ENCODE peak calls at places on chromosome 1, in four cellular contexts. S is GM06990, Q is H9, O is right atrium auricular region. F is an unnamed sample.

GRCh38 chr1:212612251-212612961 is 3.8 kb downstream of the ATF3 start:
- DNase-seq in S (no peak), Q (no peak), O (no peak), F (no peak)

GRCh38 chr1:19427087-19427781 is 58.1 kb downstream of the CAPZB start:
- DNase-seq in S (no peak), Q (no peak), O (no peak), F (no peak)

GRCh38 chr1:26686795-26687194 is 9.0 kb upstream of the ARID1A start:
- DNase-seq in S (no peak), Q (no peak), O (no peak), F (no peak)

GRCh38 chr1:8862528-8862927 is 16.0 kb downstream of the ENO1 start:
- DNase-seq in S (no peak), Q (peak), O (no peak), F (no peak)

GRCh38 chr1:185157599-185158469 is 867 bp downstream of the SWT1 start:
- DNase-seq in S (no peak), Q (no peak), O (no peak), F (no peak)

GRCh38 chr1:225817611-225818061 is 7.7 kb downstream of the EPHX1 start:
- DNase-seq in S (no peak), Q (peak), O (peak), F (peak)

GRCh38 chr1:1907098-1907736 is 7.8 kb upstream of the CALML6 start:
- DNase-seq in S (peak), Q (peak), O (no peak), F (no peak)

GRCh38 chr1:117658676-117659075 is 52.8 kb downstream of the TENT5C start:
- DNase-seq in S (peak), Q (no peak), O (no peak), F (no peak)

GRCh38 chr1:54615531-54616245 is 7.6 kb downstream of the FAM151A start:
- DNase-seq in S (no peak), Q (no peak), O (no peak), F (no peak)

GRCh38 chr1:234928642-234929041 is 200.0 kb downstream of the TOMM20 start:
- DNase-seq in S (no peak), Q (no peak), O (peak), F (no peak)

GRCh38 chr1:238664139-238664538 is 722.2 kb upstream of the CHRM3 start:
- DNase-seq in S (no peak), Q (no peak), O (no peak), F (no peak)

GRCh38 chr1:152878042-152878441 is at the start of gene SMCP:
- DNase-seq in S (no peak), Q (no peak), O (no peak), F (no peak)

DNA sequence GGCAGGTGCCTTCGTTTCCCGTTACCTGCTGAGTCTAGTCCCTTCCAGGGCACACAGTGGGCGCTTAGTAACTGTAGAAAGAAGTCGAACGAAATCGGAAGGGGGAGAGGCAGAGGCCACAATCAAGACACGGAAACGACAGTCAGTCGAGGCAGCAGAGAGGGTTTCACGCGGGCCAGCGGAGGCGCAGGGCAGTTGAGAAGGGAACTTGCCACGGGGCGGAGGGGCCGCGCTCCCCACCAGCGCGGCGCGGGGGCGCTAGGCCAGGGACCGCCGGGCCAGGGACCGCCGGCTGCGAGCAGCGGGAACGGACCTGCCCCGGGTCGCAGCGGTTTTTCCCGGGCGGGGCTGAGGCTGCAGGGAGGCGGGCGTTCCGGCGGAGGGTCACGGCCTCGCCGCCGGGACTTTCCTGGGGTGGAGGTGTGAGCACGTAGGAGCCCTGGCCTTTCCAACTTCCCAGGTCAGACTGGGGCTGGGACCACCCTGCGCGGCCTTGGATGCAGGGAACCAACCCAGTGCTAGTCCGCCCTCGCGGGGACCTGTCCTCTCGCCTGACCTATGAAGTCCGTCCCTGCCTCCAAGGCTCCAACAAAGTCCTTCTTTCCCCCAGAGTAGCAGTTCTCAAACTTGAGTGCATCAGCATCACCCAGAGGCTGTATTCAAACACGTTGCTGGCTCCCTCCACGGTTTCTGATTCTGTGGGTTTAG is 150.1 kb upstream of the FGGY start:
- DNase-seq in S (peak), Q (peak), O (no peak), F (no peak)
- TF ChIP-seq CTCF in S (peak), Q (peak), O (no peak), F (peak)

DNA sequence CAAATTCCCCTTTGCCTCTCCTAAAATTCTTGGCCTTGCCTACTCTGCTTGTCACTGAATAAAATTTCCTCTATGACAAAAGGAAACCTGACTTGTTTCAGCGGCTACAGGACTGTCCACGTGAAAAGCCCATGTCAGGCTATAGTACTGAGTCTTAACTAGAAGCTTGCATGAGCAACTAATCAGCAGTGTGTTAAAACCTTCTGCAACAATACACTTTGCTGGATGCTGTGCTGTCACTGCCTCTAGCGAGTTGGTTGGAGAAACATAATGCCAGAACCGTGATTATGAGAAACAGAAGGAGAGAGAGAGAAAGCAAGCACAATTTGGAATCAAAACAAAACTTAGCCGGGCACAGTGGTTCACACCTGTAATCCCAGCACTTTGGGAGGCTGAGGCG is 25.7 kb upstream of the SLC30A10 start:
- DNase-seq in S (no peak), Q (no peak), O (no peak), F (no peak)
- TF ChIP-seq CTCF in S (no peak), Q (no peak), O (no peak), F (no peak)

DNA sequence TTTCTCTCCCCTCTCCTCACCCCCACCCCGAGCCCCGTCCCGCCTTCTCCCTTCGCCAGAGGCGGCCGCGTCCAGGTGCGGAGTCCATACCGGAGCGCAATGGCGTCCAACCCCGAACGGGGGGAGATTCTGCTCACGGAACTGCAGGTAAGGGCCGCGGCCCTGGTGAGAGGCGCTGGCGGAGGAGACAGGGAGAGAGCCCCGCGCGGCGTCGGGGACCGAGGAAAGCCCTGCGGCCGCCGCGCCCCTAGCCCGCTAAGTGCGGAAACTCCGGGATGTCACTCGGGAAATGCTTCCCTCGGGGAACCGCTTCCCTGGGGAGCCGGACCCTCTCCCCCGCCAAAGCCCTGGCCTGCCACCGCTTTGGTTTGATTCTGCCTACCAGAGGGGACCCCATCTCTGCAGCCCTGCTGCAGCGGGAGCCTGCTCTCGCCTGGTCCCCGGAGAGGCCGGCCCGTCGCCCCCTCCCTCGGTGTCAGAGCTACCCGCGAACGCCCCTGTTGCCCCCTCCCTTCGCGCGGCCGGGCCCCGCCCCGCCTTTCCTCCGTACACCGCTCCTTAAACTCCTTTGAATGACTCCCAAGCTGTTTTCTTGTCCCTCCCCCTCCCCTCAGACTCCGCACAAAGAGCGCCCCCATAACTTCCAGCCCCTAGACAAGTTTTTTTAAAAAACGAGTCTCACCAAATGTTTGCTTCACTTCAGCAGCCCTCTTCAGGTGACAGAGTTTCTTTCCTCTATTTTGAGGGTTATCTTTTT is 587 bp downstream of the PKN2 start:
- DNase-seq in S (peak), Q (peak), O (no peak), F (no peak)
- TF ChIP-seq CTCF in S (peak), Q (peak), O (no peak), F (no peak)

GRCh38 chr1:25074828-25075227 is 144.8 kb upstream of the RUNX3 start:
- DNase-seq in S (no peak), Q (no peak), O (no peak), F (no peak)
- TF ChIP-seq CTCF in S (no peak), Q (no peak), O (no peak), F (no peak)

F was measured in kidney epithelial cell.